ENCODE peak calls at places on chromosomes 3 and 15, in seven cellular contexts. X is NCI-H774, U is GM12892, B is GM23248, M is T-helper 2 cell, Y is cardiac fibroblast, I is T-cell. A is an unnamed sample.
A peak's percentile ranks its signal among the peaks of the same experiment; 100 is the strongest.

GRCh38 chr15:75989045-75989444 is 23.2 kb downstream of the NRG4 start:
- DNase-seq in X (no peak), U (no peak), B (peak; percentile 36), M (no peak), Y (no peak), I (no peak), A (no peak)

GRCh38 chr3:149163066-149163465 is 33.6 kb downstream of the HPS3 start:
- DNase-seq in X (no peak), U (no peak), B (no peak), M (no peak), Y (no peak), I (no peak), A (no peak)

GRCh38 chr3:158160958-158161357 is 51.1 kb downstream of the RSRC1 start:
- DNase-seq in X (no peak), U (no peak), B (peak; percentile 95), M (no peak), Y (peak; percentile 45), I (no peak), A (no peak)

GRCh38 chr15:57640935-57641682 is 49.4 kb downstream of the MYZAP start:
- DNase-seq in X (no peak), U (no peak), B (peak; percentile 52), M (peak; percentile 38), Y (peak; percentile 46), I (no peak), A (peak; percentile 50)

GRCh38 chr3:134430950-134431445 is 54.8 kb downstream of the ANAPC13 start:
- DNase-seq in X (peak; percentile 55), U (no peak), B (peak; percentile 39), M (no peak), Y (no peak), I (no peak), A (peak; percentile 45)

GRCh38 chr3:154427685-154428291 is 2.2 kb downstream of the GPR149 start:
- DNase-seq in X (peak; percentile 36), U (no peak), B (no peak), M (no peak), Y (no peak), I (no peak), A (no peak)

GRCh38 chr3:69012836-69013255 is 638 bp downstream of the EOGT start:
- DNase-seq in X (no peak), U (peak; percentile 42), B (peak; percentile 78), M (no peak), Y (peak; percentile 78), I (peak; percentile 6), A (peak; percentile 15)

GRCh38 chr3:150870406-150870805 is 34.8 kb downstream of the MINDY4B start:
- DNase-seq in X (no peak), U (no peak), B (peak; percentile 73), M (no peak), Y (peak; percentile 50), I (no peak), A (no peak)

GRCh38 chr15:60381148-60381788 is 16.5 kb downstream of the ANXA2 start:
- DNase-seq in X (no peak), U (no peak), B (peak; percentile 88), M (no peak), Y (peak; percentile 58), I (no peak), A (no peak)

GRCh38 chr3:170640737-170641171 is 54.9 kb upstream of the SLC7A14 start:
- DNase-seq in X (no peak), U (no peak), B (no peak), M (no peak), Y (no peak), I (no peak), A (no peak)

GRCh38 chr3:11276901-11277300 is 4.7 kb downstream of the ATG7 start:
- DNase-seq in X (no peak), U (no peak), B (peak; percentile 22), M (no peak), Y (no peak), I (no peak), A (no peak)

GRCh38 chr3:152779649-152780048 is 55.3 kb upstream of the P2RY1 start:
- DNase-seq in X (no peak), U (no peak), B (peak; percentile 61), M (no peak), Y (peak; percentile 51), I (no peak), A (no peak)

GRCh38 chr3:19457449-19457848 is 309.1 kb downstream of the KCNH8 start:
- DNase-seq in X (no peak), U (no peak), B (no peak), M (no peak), Y (no peak), I (no peak), A (no peak)

GRCh38 chr3:87088984-87089841 is 98.3 kb upstream of the VGLL3 start:
- DNase-seq in X (peak; percentile 60), U (peak; percentile 18), B (peak; percentile 94), M (peak; percentile 22), Y (peak; percentile 91), I (no peak), A (no peak)

GRCh38 chr15:58267026-58267425 is 128.8 kb downstream of the AQP9 start:
- DNase-seq in X (no peak), U (no peak), B (no peak), M (no peak), Y (no peak), I (no peak), A (no peak)

GRCh38 chr3:17136251-17136721 is 251.5 kb downstream of the PLCL2 start:
- DNase-seq in X (no peak), U (no peak), B (no peak), M (no peak), Y (no peak), I (no peak), A (no peak)

GRCh38 chr3:186971578-186971977 is 41.3 kb downstream of the ST6GAL1 start:
- DNase-seq in X (no peak), U (no peak), B (no peak), M (no peak), Y (peak; percentile 18), I (no peak), A (no peak)